ENCODE peak calls at places on chromosomes 16 and 17, in seven cellular contexts. N is immature natural killer cell, X is EH, Q is choroid plexus epithelial cell, S is epithelial cell of esophagus, R is astrocyte of the cerebellum, B is NCI-H2107. O is an unnamed sample.

GRCh38 chr16:84368327-84368996 is at the start of gene ATP2C2:
- DNase-seq in Q (no peak), B (no peak), X (no peak), R (no peak), S (peak; percentile 65), N (no peak), O (no peak)

GRCh38 chr17:79942591-79943353 is 92.9 kb downstream of the TBC1D16 start:
- DNase-seq in Q (no peak), S (no peak), R (no peak), B (no peak), N (peak; percentile 23), X (peak; percentile 74), O (no peak)

GRCh38 chr17:65627892-65628622 is 66.6 kb upstream of the AXIN2 start:
- DNase-seq in B (no peak), X (peak; percentile 79), S (peak; percentile 70), R (peak; percentile 22), Q (peak; percentile 71), N (no peak), O (no peak)

GRCh38 chr17:12940699-12941098 is 77.1 kb downstream of the ELAC2 start:
- DNase-seq in S (no peak), B (no peak), R (no peak), X (no peak), Q (no peak), N (no peak), O (no peak)

GRCh38 chr17:76139801-76140660 is 1.0 kb downstream of the FOXJ1 start:
- DNase-seq in S (no peak), Q (no peak), B (no peak), X (no peak), R (no peak), N (peak; percentile 40), O (peak; percentile 33)

GRCh38 chr16:87161822-87162676 is 155.1 kb downstream of the C16orf95 start:
- DNase-seq in N (no peak), R (no peak), X (no peak), S (no peak), Q (no peak), B (no peak), O (no peak)

GRCh38 chr17:82703935-82704865 is 5.7 kb upstream of the RAB40B start:
- DNase-seq in Q (no peak), S (no peak), B (no peak), X (no peak), N (no peak), R (no peak), O (no peak)

GRCh38 chr17:4409659-4410058 is 24.1 kb upstream of the SPNS3 start:
- DNase-seq in S (peak; percentile 90), X (no peak), Q (no peak), R (no peak), B (no peak), N (no peak), O (no peak)

GRCh38 chr17:80146121-80147034 is 550 bp downstream of the EIF4A3 start:
- DNase-seq in B (no peak), S (no peak), X (peak; percentile 40), N (peak; percentile 13), Q (peak; percentile 13), R (no peak), O (no peak)

GRCh38 chr17:55726440-55726839 is 3.8 kb upstream of the TMEM100 start:
- DNase-seq in R (peak; percentile 91), B (no peak), S (peak; percentile 82), X (peak; percentile 97), Q (peak; percentile 82), N (no peak), O (no peak)

GRCh38 chr16:27723711-27724490 is 174.0 kb downstream of the KATNIP start:
- DNase-seq in Q (no peak), S (peak; percentile 23), B (no peak), N (no peak), X (no peak), R (no peak), O (no peak)

GRCh38 chr16:27475561-27475960 is 73.6 kb downstream of the IL21R start:
- DNase-seq in B (no peak), S (peak; percentile 42), N (no peak), R (peak; percentile 89), X (peak; percentile 96), Q (peak; percentile 94), O (no peak)

GRCh38 chr17:38418693-38419507 is 9.4 kb upstream of the ARHGAP23 start:
- DNase-seq in B (no peak), S (no peak), Q (no peak), X (no peak), N (no peak), R (no peak), O (no peak)

GRCh38 chr17:57420674-57421392 is 164.5 kb downstream of the MSI2 start:
- DNase-seq in Q (no peak), N (no peak), R (no peak), S (no peak), X (no peak), B (no peak), O (no peak)

GRCh38 chr17:73646409-73647305 is 2.4 kb upstream of the SDK2 start:
- DNase-seq in B (no peak), N (no peak), S (no peak), Q (peak; percentile 40), R (no peak), X (no peak), O (no peak)

GRCh38 chr16:75244844-75245758 is 6.3 kb downstream of the BCAR1 start:
- DNase-seq in X (peak; percentile 99), B (no peak), Q (peak; percentile 98), N (no peak), R (peak; percentile 93), S (peak; percentile 82), O (no peak)

GRCh38 chr16:58026705-58027340 is 1.3 kb downstream of the MMP15 start:
- DNase-seq in S (no peak), N (no peak), R (no peak), X (no peak), Q (no peak), B (no peak), O (no peak)